ENCODE peak calls at places on chromosomes 11 and 22, in six cellular contexts. Q is Kasumi-1; E is fibroblast of the conjunctiva; G is uterus; J is hepatocyte; M is effector CD8-positive, alpha-beta T cell. F is an unnamed sample.

GRCh38 chr22:20899827-20900423 is 17.3 kb upstream of the CRKL start:
- DNase-seq in M (no peak), G (no peak), Q (no peak), E (no peak), J (no peak), F (no peak)

GRCh38 chr22:37303821-37304274 is 21.5 kb downstream of the CYTH4 start:
- DNase-seq in Q (peak), J (peak), M (no peak), E (peak), G (no peak), F (no peak)

GRCh38 chr22:36252754-36253522 is at the start of gene APOL1:
- DNase-seq in G (peak), M (peak), J (peak), Q (no peak), E (no peak), F (no peak)

GRCh38 chr11:34576331-34576730 is 44.6 kb upstream of the EHF start:
- DNase-seq in M (no peak), E (no peak), Q (no peak), G (no peak), J (no peak), F (no peak)

GRCh38 chr22:28978863-28979799 is 82.5 kb downstream of the C22orf31 start:
- DNase-seq in G (no peak), J (no peak), E (no peak), M (no peak), Q (no peak), F (no peak)

GRCh38 chr22:20247010-20247505 is 21.1 kb downstream of the RTN4R start:
- DNase-seq in E (no peak), M (no peak), G (peak), Q (peak), J (no peak), F (no peak)

GRCh38 chr11:97454988-97455387 is 1065.2 kb downstream of the JRKL start:
- DNase-seq in J (peak), G (no peak), M (no peak), E (no peak), Q (peak), F (no peak)

GRCh38 chr11:14065153-14065552 is 102.6 kb downstream of the SPON1 start:
- DNase-seq in Q (no peak), G (no peak), E (no peak), J (no peak), M (no peak), F (no peak)

GRCh38 chr22:30606455-30607299 is at the start of gene TCN2:
- DNase-seq in G (peak), J (peak), Q (peak), E (peak), M (no peak), F (peak)

GRCh38 chr11:763073-763463 is 14.2 kb downstream of the GATD1 start:
- DNase-seq in M (no peak), G (no peak), E (no peak), Q (no peak), J (peak), F (no peak)

GRCh38 chr11:71263391-71263790 is 11.0 kb upstream of the SHANK2 start:
- DNase-seq in G (no peak), M (no peak), Q (no peak), J (no peak), E (no peak), F (no peak)

GRCh38 chr22:34293324-34293723 is 373.0 kb upstream of the LARGE1 start:
- DNase-seq in J (no peak), E (no peak), G (no peak), M (no peak), Q (no peak), F (no peak)

GRCh38 chr11:9176136-9176535 is 84.7 kb upstream of the SCUBE2 start:
- DNase-seq in E (no peak), G (no peak), J (no peak), M (no peak), Q (no peak), F (no peak)

GRCh38 chr11:47350315-47350714 is 2.2 kb downstream of the MYBPC3 start:
- DNase-seq in Q (no peak), G (no peak), J (no peak), E (no peak), M (no peak), F (no peak)

GRCh38 chr11:60740573-60740972 is 16.1 kb downstream of the MS4A18 start:
- DNase-seq in G (no peak), E (no peak), Q (no peak), M (no peak), J (no peak), F (no peak)

GRCh38 chr22:42353883-42354727 is 78.1 kb downstream of the NFAM1 start:
- DNase-seq in Q (peak), J (peak), M (no peak), E (no peak), G (no peak), F (no peak)

GRCh38 chr11:71182791-71183556 is 69.4 kb downstream of the SHANK2 start:
- DNase-seq in J (no peak), M (no peak), Q (no peak), G (no peak), E (no peak), F (no peak)

GRCh38 chr11:76233936-76234703 is 27.8 kb upstream of the WNT11 start:
- DNase-seq in E (peak), J (peak), Q (no peak), G (peak), M (no peak), F (no peak)

GRCh38 chr11:44957051-44957515 is 6.4 kb upstream of the TP53I11 start:
- DNase-seq in E (no peak), Q (no peak), M (no peak), J (peak), G (no peak), F (no peak)

GRCh38 chr11:117439256-117439655 is 111.6 kb downstream of the CEP164 start:
- DNase-seq in E (no peak), G (no peak), J (no peak), Q (no peak), M (no peak), F (no peak)